ENCODE peak calls at places on chromosomes 12 and 14, in four cellular contexts. M is mesenchymal stem cell; W is activated naive CD4-positive, alpha-beta T cell; F is WTC11. B is an unnamed sample.

GRCh38 chr12:20220339-20220738 is 148.0 kb upstream of the PDE3A start:
- DNase-seq in M (peak; percentile 58), W (no peak), F (peak; percentile 14), B (no peak)

GRCh38 chr12:52953181-52953841 is 4.4 kb downstream of the KRT18 start:
- DNase-seq in M (no peak), W (no peak), F (no peak), B (no peak)

GRCh38 chr12:26614217-26614616 is 218.8 kb downstream of the ITPR2 start:
- DNase-seq in M (peak; percentile 20), W (no peak), F (peak; percentile 60), B (no peak)

GRCh38 chr12:58529114-58529665 is 391.1 kb downstream of the LRIG3 start:
- DNase-seq in M (peak; percentile 91), W (no peak), F (no peak), B (no peak)

GRCh38 chr12:41277019-41277770 is 89.1 kb downstream of the PDZRN4 start:
- DNase-seq in M (peak; percentile 39), W (no peak), F (peak; percentile 17), B (no peak)

GRCh38 chr14:89807905-89808304 is 146.6 kb downstream of the EFCAB11 start:
- DNase-seq in M (no peak), W (no peak), F (no peak), B (no peak)

GRCh38 chr12:117111386-117112267 is 12.4 kb upstream of the TESC start:
- DNase-seq in M (no peak), W (no peak), F (peak; percentile 45), B (no peak)

GRCh38 chr12:30046376-30046775 is 262.6 kb upstream of the TMTC1 start:
- DNase-seq in M (no peak), W (no peak), F (no peak), B (no peak)

GRCh38 chr12:21353948-21354347 is 18.8 kb upstream of the IAPP start:
- DNase-seq in M (no peak), W (no peak), F (no peak), B (no peak)

GRCh38 chr12:120224304-120225199 is 23.6 kb upstream of the RPLP0 start:
- DNase-seq in M (no peak), W (no peak), F (no peak), B (peak; percentile 86)

GRCh38 chr14:69573841-69574265 is 818 bp downstream of the CCDC177 start:
- DNase-seq in M (no peak), W (no peak), F (peak; percentile 32), B (no peak)

GRCh38 chr14:55513491-55513890 is 66.5 kb upstream of the KTN1 start:
- DNase-seq in M (no peak), W (no peak), F (no peak), B (no peak)

B was measured in pancreas.